ENCODE peak calls at places on chromosome 21, in five cellular contexts. One of them, this sample, is unnamed.
A peak's percentile ranks its signal among the peaks of the same experiment; 100 is the strongest.

GRCh38 chr21:37712204-37712934 is 203.9 kb downstream of the KCNJ6 start:
- DNase-seq in CD4-positive, alpha-beta memory T cell: peak; percentile 3
- DNase-seq in HFF-Myc: peak; percentile 71
- DNase-seq in colonic mucosa: peak; percentile 55
- DNase-seq in effector memory CD4-positive, alpha-beta T cell: no peak
- DNase-seq in this sample: peak; percentile 85

GRCh38 chr21:43031121-43031624 is 44.5 kb downstream of the CBS start:
- DNase-seq in CD4-positive, alpha-beta memory T cell: no peak
- DNase-seq in HFF-Myc: no peak
- DNase-seq in colonic mucosa: no peak
- DNase-seq in effector memory CD4-positive, alpha-beta T cell: no peak
- DNase-seq in this sample: no peak

GRCh38 chr21:37531402-37532042 is 164.9 kb downstream of the DYRK1A start:
- DNase-seq in CD4-positive, alpha-beta memory T cell: no peak
- DNase-seq in HFF-Myc: no peak
- DNase-seq in colonic mucosa: no peak
- DNase-seq in effector memory CD4-positive, alpha-beta T cell: no peak
- DNase-seq in this sample: no peak

GRCh38 chr21:42983102-42983501 is 8.7 kb downstream of the PKNOX1 start:
- DNase-seq in CD4-positive, alpha-beta memory T cell: no peak
- DNase-seq in HFF-Myc: no peak
- DNase-seq in colonic mucosa: no peak
- DNase-seq in effector memory CD4-positive, alpha-beta T cell: no peak
- DNase-seq in this sample: peak; percentile 43

GRCh38 chr21:33655591-33656221 is 13.4 kb downstream of the ITSN1 start:
- DNase-seq in CD4-positive, alpha-beta memory T cell: no peak
- DNase-seq in HFF-Myc: peak; percentile 63
- DNase-seq in colonic mucosa: peak; percentile 25
- DNase-seq in effector memory CD4-positive, alpha-beta T cell: no peak
- DNase-seq in this sample: no peak

GRCh38 chr21:35508389-35508888 is 459.3 kb upstream of the RUNX1 start:
- DNase-seq in CD4-positive, alpha-beta memory T cell: no peak
- DNase-seq in HFF-Myc: peak; percentile 44
- DNase-seq in colonic mucosa: peak; percentile 54
- DNase-seq in effector memory CD4-positive, alpha-beta T cell: no peak
- DNase-seq in this sample: no peak

GRCh38 chr21:44050276-44050675 is 38.2 kb downstream of the TRAPPC10 start:
- DNase-seq in CD4-positive, alpha-beta memory T cell: no peak
- DNase-seq in HFF-Myc: no peak
- DNase-seq in colonic mucosa: no peak
- DNase-seq in effector memory CD4-positive, alpha-beta T cell: no peak
- DNase-seq in this sample: no peak

GRCh38 chr21:15774590-15774989 is 44.8 kb downstream of the USP25 start:
- DNase-seq in CD4-positive, alpha-beta memory T cell: no peak
- DNase-seq in HFF-Myc: no peak
- DNase-seq in colonic mucosa: no peak
- DNase-seq in effector memory CD4-positive, alpha-beta T cell: no peak
- DNase-seq in this sample: no peak

GRCh38 chr21:37800122-37800455 is 116.2 kb downstream of the KCNJ6 start:
- DNase-seq in CD4-positive, alpha-beta memory T cell: no peak
- DNase-seq in HFF-Myc: no peak
- DNase-seq in colonic mucosa: no peak
- DNase-seq in effector memory CD4-positive, alpha-beta T cell: no peak
- DNase-seq in this sample: no peak

GRCh38 chr21:42447182-42447581 is 43.5 kb downstream of the UBASH3A start:
- DNase-seq in CD4-positive, alpha-beta memory T cell: no peak
- DNase-seq in HFF-Myc: no peak
- DNase-seq in colonic mucosa: no peak
- DNase-seq in effector memory CD4-positive, alpha-beta T cell: no peak
- DNase-seq in this sample: no peak

GRCh38 chr21:39666681-39667315 is 54.1 kb downstream of the B3GALT5 start:
- DNase-seq in CD4-positive, alpha-beta memory T cell: no peak
- DNase-seq in HFF-Myc: no peak
- DNase-seq in colonic mucosa: peak; percentile 31
- DNase-seq in effector memory CD4-positive, alpha-beta T cell: no peak
- DNase-seq in this sample: no peak

GRCh38 chr21:37921091-37921490 is 4.8 kb upstream of the KCNJ6 start:
- DNase-seq in CD4-positive, alpha-beta memory T cell: no peak
- DNase-seq in HFF-Myc: no peak
- DNase-seq in colonic mucosa: no peak
- DNase-seq in effector memory CD4-positive, alpha-beta T cell: no peak
- DNase-seq in this sample: no peak

GRCh38 chr21:46065993-46066842 is 31.7 kb upstream of the COL6A2 start:
- DNase-seq in CD4-positive, alpha-beta memory T cell: no peak
- DNase-seq in HFF-Myc: no peak
- DNase-seq in colonic mucosa: no peak
- DNase-seq in effector memory CD4-positive, alpha-beta T cell: no peak
- DNase-seq in this sample: no peak

GRCh38 chr21:46066843-46067331 is 31.0 kb upstream of the COL6A2 start:
- DNase-seq in CD4-positive, alpha-beta memory T cell: no peak
- DNase-seq in HFF-Myc: no peak
- DNase-seq in colonic mucosa: no peak
- DNase-seq in effector memory CD4-positive, alpha-beta T cell: no peak
- DNase-seq in this sample: no peak

GRCh38 chr21:46064870-46065214 is 33.1 kb upstream of the COL6A2 start:
- DNase-seq in CD4-positive, alpha-beta memory T cell: no peak
- DNase-seq in HFF-Myc: no peak
- DNase-seq in colonic mucosa: no peak
- DNase-seq in effector memory CD4-positive, alpha-beta T cell: no peak
- DNase-seq in this sample: no peak

GRCh38 chr21:46063734-46064680 is 33.9 kb upstream of the COL6A2 start:
- DNase-seq in CD4-positive, alpha-beta memory T cell: no peak
- DNase-seq in HFF-Myc: no peak
- DNase-seq in colonic mucosa: no peak
- DNase-seq in effector memory CD4-positive, alpha-beta T cell: no peak
- DNase-seq in this sample: no peak

DNA sequence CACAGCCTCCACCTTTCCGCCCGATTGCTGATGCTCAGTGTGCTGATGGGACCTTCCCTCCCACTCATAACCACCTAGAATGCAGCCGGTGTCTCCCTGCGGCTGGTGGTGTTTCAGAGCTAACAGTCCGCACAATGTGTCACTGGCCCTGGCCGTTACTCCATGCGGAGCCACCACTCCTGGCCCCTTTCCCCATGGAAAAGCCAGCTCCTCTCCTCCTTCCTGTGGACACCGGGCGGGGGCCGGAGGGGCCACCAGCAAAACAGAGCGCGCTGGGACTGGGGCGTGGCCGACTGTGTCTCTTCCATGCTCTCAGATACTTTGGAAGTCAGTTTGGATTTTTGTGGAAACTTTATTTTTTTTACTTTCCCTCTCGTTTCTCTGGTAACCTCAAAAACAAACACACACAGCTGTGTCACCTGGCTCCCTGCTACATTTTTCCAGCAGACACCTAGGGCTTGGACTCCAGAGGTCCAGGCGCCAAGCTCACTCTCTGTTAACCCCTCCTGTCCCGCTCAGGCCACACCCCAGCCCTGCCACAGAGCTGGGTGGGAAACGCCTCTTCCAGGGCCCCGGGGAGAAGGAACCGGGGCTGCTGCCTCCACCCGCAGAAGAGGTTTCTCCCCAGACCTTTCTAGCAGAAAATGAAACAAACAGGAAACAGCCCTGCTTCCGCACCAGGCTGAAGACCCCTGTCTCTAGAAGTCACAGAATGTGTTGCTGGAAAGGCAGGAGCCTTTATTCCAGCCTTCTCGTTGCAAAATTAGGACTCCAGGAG is 32.5 kb upstream of the COL6A2 start:
- DNase-seq in CD4-positive, alpha-beta memory T cell: no peak
- DNase-seq in HFF-Myc: no peak
- DNase-seq in colonic mucosa: no peak
- DNase-seq in effector memory CD4-positive, alpha-beta T cell: no peak
- DNase-seq in this sample: no peak
- H3K4me3 ChIP-seq in CD4-positive, alpha-beta memory T cell: no peak overlapping the region
- H3K4me3 ChIP-seq in HFF-Myc: no peak overlapping the region
- H3K4me3 ChIP-seq in colonic mucosa: no peak overlapping the region
- H3K4me3 ChIP-seq in effector memory CD4-positive, alpha-beta T cell: no peak overlapping the region
- H3K4me3 ChIP-seq in this sample: no peak overlapping the region

GRCh38 chr21:45366931-45367401 is 38.0 kb upstream of the COL18A1 start:
- DNase-seq in CD4-positive, alpha-beta memory T cell: no peak
- DNase-seq in HFF-Myc: peak; percentile 67
- DNase-seq in colonic mucosa: peak; percentile 43
- DNase-seq in effector memory CD4-positive, alpha-beta T cell: no peak
- DNase-seq in this sample: no peak
- H3K4me3 ChIP-seq in CD4-positive, alpha-beta memory T cell: no peak overlapping the region
- H3K4me3 ChIP-seq in HFF-Myc: no peak overlapping the region
- H3K4me3 ChIP-seq in colonic mucosa: no peak overlapping the region
- H3K4me3 ChIP-seq in effector memory CD4-positive, alpha-beta T cell: no peak overlapping the region
- H3K4me3 ChIP-seq in this sample: no peak overlapping the region

GRCh38 chr21:41370840-41371697 is 9.2 kb downstream of the MX2 start:
- DNase-seq in CD4-positive, alpha-beta memory T cell: no peak
- DNase-seq in HFF-Myc: no peak
- DNase-seq in colonic mucosa: no peak
- DNase-seq in effector memory CD4-positive, alpha-beta T cell: no peak
- DNase-seq in this sample: no peak
- H3K4me3 ChIP-seq in CD4-positive, alpha-beta memory T cell: peak overlapping the region; percentile 0
- H3K4me3 ChIP-seq in HFF-Myc: no peak overlapping the region
- H3K4me3 ChIP-seq in colonic mucosa: no peak overlapping the region
- H3K4me3 ChIP-seq in effector memory CD4-positive, alpha-beta T cell: peak overlapping the region; percentile 11
- H3K4me3 ChIP-seq in this sample: no peak overlapping the region

DNA sequence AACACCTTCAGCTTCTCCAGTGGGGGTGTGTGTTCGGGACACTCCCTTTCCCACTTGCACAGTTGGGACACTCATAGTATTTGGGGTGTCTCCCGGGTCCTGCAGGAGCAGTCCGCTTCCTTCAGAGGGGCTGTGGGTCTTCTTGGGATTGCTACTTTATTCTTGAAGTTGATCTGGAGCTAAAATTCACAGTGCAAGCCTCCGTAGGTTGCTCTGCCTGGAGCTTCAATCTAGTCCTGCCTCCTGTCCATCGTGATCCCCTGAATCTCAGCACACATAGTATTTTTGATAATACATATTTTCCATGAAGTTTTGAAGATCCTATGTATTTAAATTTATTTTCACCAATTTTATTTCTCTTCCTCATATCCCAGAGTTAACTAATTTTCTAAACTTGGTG is 902.1 kb downstream of the LTN1 start:
- DNase-seq in CD4-positive, alpha-beta memory T cell: no peak
- DNase-seq in HFF-Myc: no peak
- DNase-seq in colonic mucosa: no peak
- DNase-seq in effector memory CD4-positive, alpha-beta T cell: no peak
- DNase-seq in this sample: no peak
- H3K4me3 ChIP-seq in CD4-positive, alpha-beta memory T cell: no peak overlapping the region
- H3K4me3 ChIP-seq in HFF-Myc: no peak overlapping the region
- H3K4me3 ChIP-seq in colonic mucosa: no peak overlapping the region
- H3K4me3 ChIP-seq in effector memory CD4-positive, alpha-beta T cell: no peak overlapping the region
- H3K4me3 ChIP-seq in this sample: no peak overlapping the region

DNA sequence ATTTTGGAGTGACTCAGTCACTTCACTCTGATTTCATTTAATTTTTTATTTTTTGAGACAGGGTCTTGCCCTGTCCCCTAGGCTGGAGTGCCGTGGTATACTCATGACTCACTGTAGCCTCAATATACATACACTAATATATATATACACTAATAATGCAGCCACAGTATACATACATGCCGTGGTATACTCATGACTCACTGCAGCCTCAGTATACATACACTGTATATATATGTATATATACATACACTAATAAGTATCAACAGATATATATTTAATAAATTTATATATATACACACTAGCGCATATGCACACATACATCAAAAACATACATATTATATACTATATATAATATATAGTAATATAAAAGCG is 149.2 kb downstream of the NCAM2 start:
- DNase-seq in CD4-positive, alpha-beta memory T cell: no peak
- DNase-seq in HFF-Myc: no peak
- DNase-seq in colonic mucosa: no peak
- DNase-seq in effector memory CD4-positive, alpha-beta T cell: no peak
- DNase-seq in this sample: no peak
- H3K4me3 ChIP-seq in CD4-positive, alpha-beta memory T cell: no peak overlapping the region
- H3K4me3 ChIP-seq in HFF-Myc: no peak overlapping the region
- H3K4me3 ChIP-seq in colonic mucosa: no peak overlapping the region
- H3K4me3 ChIP-seq in effector memory CD4-positive, alpha-beta T cell: no peak overlapping the region
- H3K4me3 ChIP-seq in this sample: no peak overlapping the region

GRCh38 chr21:32245971-32246370 is 32.9 kb downstream of the MIS18A start:
- DNase-seq in CD4-positive, alpha-beta memory T cell: no peak
- DNase-seq in HFF-Myc: no peak
- DNase-seq in colonic mucosa: no peak
- DNase-seq in effector memory CD4-positive, alpha-beta T cell: no peak
- DNase-seq in this sample: no peak
- H3K4me3 ChIP-seq in CD4-positive, alpha-beta memory T cell: no peak overlapping the region
- H3K4me3 ChIP-seq in HFF-Myc: no peak overlapping the region
- H3K4me3 ChIP-seq in colonic mucosa: no peak overlapping the region
- H3K4me3 ChIP-seq in effector memory CD4-positive, alpha-beta T cell: no peak overlapping the region
- H3K4me3 ChIP-seq in this sample: no peak overlapping the region

GRCh38 chr21:29178936-29179335 is 48.5 kb downstream of the MAP3K7CL start:
- DNase-seq in CD4-positive, alpha-beta memory T cell: no peak
- DNase-seq in HFF-Myc: no peak
- DNase-seq in colonic mucosa: no peak
- DNase-seq in effector memory CD4-positive, alpha-beta T cell: no peak
- DNase-seq in this sample: no peak

GRCh38 chr21:29179503-29179902 is 49.1 kb downstream of the MAP3K7CL start:
- DNase-seq in CD4-positive, alpha-beta memory T cell: no peak
- DNase-seq in HFF-Myc: no peak
- DNase-seq in colonic mucosa: no peak
- DNase-seq in effector memory CD4-positive, alpha-beta T cell: no peak
- DNase-seq in this sample: no peak

GRCh38 chr21:29184047-29184446 is 53.6 kb downstream of the MAP3K7CL start:
- DNase-seq in CD4-positive, alpha-beta memory T cell: no peak
- DNase-seq in HFF-Myc: no peak
- DNase-seq in colonic mucosa: no peak
- DNase-seq in effector memory CD4-positive, alpha-beta T cell: no peak
- DNase-seq in this sample: no peak

GRCh38 chr21:29182674-29183073 is 52.2 kb downstream of the MAP3K7CL start:
- DNase-seq in CD4-positive, alpha-beta memory T cell: no peak
- DNase-seq in HFF-Myc: no peak
- DNase-seq in colonic mucosa: no peak
- DNase-seq in effector memory CD4-positive, alpha-beta T cell: no peak
- DNase-seq in this sample: no peak

GRCh38 chr21:29181799-29182470 is 51.5 kb downstream of the MAP3K7CL start:
- DNase-seq in CD4-positive, alpha-beta memory T cell: no peak
- DNase-seq in HFF-Myc: peak; percentile 68
- DNase-seq in colonic mucosa: no peak
- DNase-seq in effector memory CD4-positive, alpha-beta T cell: no peak
- DNase-seq in this sample: peak; percentile 30
- H3K4me3 ChIP-seq in CD4-positive, alpha-beta memory T cell: no peak overlapping the region
- H3K4me3 ChIP-seq in HFF-Myc: peak overlapping the region; percentile 31
- H3K4me3 ChIP-seq in colonic mucosa: no peak overlapping the region
- H3K4me3 ChIP-seq in effector memory CD4-positive, alpha-beta T cell: no peak overlapping the region
- H3K4me3 ChIP-seq in this sample: peak overlapping the region; percentile 43

This sample was measured in MM.1S.